ENCODE peak calls at places on chromosome 15, in four cellular contexts. H, R, T and M are unnamed samples.
A peak's percentile ranks its signal among the peaks of the same experiment; 100 is the strongest.

GRCh38 chr15:44882499-44882968 is 74.0 kb upstream of the TERB2 start:
- DNase-seq in H (no peak), R (no peak), T (no peak), M (no peak)

GRCh38 chr15:50187997-50188396 is 6.0 kb downstream of the SLC27A2 start:
- DNase-seq in H (no peak), R (no peak), T (no peak), M (no peak)

GRCh38 chr15:78100886-78101285 is 8.5 kb downstream of the SH2D7 start:
- DNase-seq in H (no peak), R (no peak), T (no peak), M (no peak)

GRCh38 chr15:61994216-61994615 is 66.0 kb downstream of the VPS13C start:
- DNase-seq in H (no peak), R (no peak), T (no peak), M (no peak)

GRCh38 chr15:91974321-91974720 is 120.8 kb downstream of the SLCO3A1 start:
- DNase-seq in H (no peak), R (no peak), T (no peak), M (no peak)

GRCh38 chr15:88779944-88780343 is 23.3 kb upstream of the ACAN start:
- DNase-seq in H (no peak), R (no peak), T (no peak), M (no peak)

GRCh38 chr15:101723161-101723873 is 956 bp downstream of the TARS3 start:
- DNase-seq in H (no peak), R (no peak), T (no peak), M (no peak)

GRCh38 chr15:60679256-60679655 is 200.3 kb upstream of the ICE2 start:
- DNase-seq in H (no peak), R (no peak), T (no peak), M (no peak)

GRCh38 chr15:60243769-60244168 is 154.0 kb downstream of the ANXA2 start:
- DNase-seq in H (no peak), R (no peak), T (no peak), M (no peak)

GRCh38 chr15:50055333-50056278 is 63.4 kb downstream of the ATP8B4 start:
- DNase-seq in H (no peak), R (no peak), T (no peak), M (no peak)

GRCh38 chr15:59892995-59893394 is 111.1 kb upstream of the FOXB1 start:
- DNase-seq in H (peak; percentile 10), R (no peak), T (no peak), M (no peak)

GRCh38 chr15:82670699-82671098 is 23.5 kb upstream of the CPEB1 start:
- DNase-seq in H (no peak), R (no peak), T (no peak), M (no peak)

GRCh38 chr15:89003865-89004725 is 84.2 kb upstream of the ABHD2 start:
- DNase-seq in H (peak; percentile 78), R (no peak), T (peak; percentile 41), M (peak; percentile 78)

GRCh38 chr15:40891810-40892448 is 2.3 kb upstream of the VPS18 start:
- DNase-seq in H (peak; percentile 46), R (no peak), T (peak; percentile 40), M (no peak)

GRCh38 chr15:80403712-80404056 is 498 bp upstream of the ARNT2 start:
- DNase-seq in H (no peak), R (no peak), T (no peak), M (peak; percentile 49)

GRCh38 chr15:91283155-91283554 is 183.1 kb downstream of the SV2B start:
- DNase-seq in H (no peak), R (no peak), T (no peak), M (no peak)

GRCh38 chr15:38267416-38268022 is 14.9 kb downstream of the SPRED1 start:
- DNase-seq in H (no peak), R (no peak), T (no peak), M (no peak)
- TF ChIP-seq PHF8 in H (no peak), R (no peak), T (no peak), M (no peak)

GRCh38 chr15:68244235-68244634 is 14.7 kb upstream of the CLN6 start:
- DNase-seq in H (no peak), R (no peak), T (no peak), M (no peak)

GRCh38 chr15:68234060-68234459 is 4.5 kb upstream of the CLN6 start:
- DNase-seq in H (no peak), R (no peak), T (no peak), M (no peak)

GRCh38 chr15:68235022-68235421 is 5.5 kb upstream of the CLN6 start:
- DNase-seq in H (no peak), R (no peak), T (no peak), M (no peak)

GRCh38 chr15:68241088-68241935 is 11.8 kb upstream of the CLN6 start:
- DNase-seq in H (no peak), R (no peak), T (no peak), M (no peak)

GRCh38 chr15:68239025-68239424 is 9.5 kb upstream of the CLN6 start:
- DNase-seq in H (no peak), R (no peak), T (no peak), M (no peak)
- TF ChIP-seq PHF8 in H (no peak), R (no peak), T (no peak), M (no peak)

GRCh38 chr15:90231028-90232017 is 2.4 kb downstream of the CIB1 start:
- DNase-seq in H (no peak), R (no peak), T (no peak), M (no peak)
- TF ChIP-seq PHF8 in H (no peak), R (no peak), T (no peak), M (no peak)

DNA sequence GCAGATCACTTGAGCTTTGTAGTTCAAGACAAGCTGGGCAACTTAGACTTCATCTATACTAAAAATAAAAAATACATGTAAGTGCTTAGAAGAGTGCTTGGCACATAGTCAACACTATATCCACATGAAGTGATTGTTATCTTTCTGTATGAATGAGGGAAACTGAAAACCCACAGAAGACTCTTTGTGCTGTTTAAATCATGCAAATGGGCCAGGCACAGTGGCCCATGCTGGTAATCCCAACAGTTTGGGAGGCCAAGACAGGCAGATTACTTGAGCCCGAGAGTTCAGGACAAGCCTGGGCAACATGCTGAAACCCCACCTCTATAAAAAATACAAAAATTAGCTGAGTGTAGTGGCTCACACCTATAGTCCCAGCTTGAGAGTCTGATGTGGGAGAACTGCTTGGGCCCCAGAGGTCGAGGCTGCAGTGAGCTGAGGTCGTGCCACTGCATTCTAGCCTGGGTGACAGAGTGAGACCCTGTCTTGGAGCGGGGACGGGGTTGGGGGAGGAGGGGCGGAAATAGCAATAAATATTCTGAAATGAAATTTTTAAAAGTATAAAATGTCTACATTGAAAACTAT is 129.7 kb downstream of the NR2E3 start:
- DNase-seq in H (no peak), R (no peak), T (no peak), M (no peak)
- TF ChIP-seq PHF8 in H (no peak), R (no peak), T (no peak), M (no peak)

GRCh38 chr15:96330450-96331140 is at the start of gene NR2F2:
- DNase-seq in H (peak; percentile 96), R (peak; percentile 85), T (peak; percentile 95), M (peak; percentile 98)

GRCh38 chr15:96333194-96334016 is 2.9 kb downstream of the NR2F2 start:
- DNase-seq in H (peak; percentile 38), R (no peak), T (no peak), M (no peak)

GRCh38 chr15:96332854-96333193 is 2.3 kb downstream of the NR2F2 start:
- DNase-seq in H (no peak), R (no peak), T (no peak), M (no peak)

GRCh38 chr15:96331141-96331941 is 841 bp downstream of the NR2F2 start:
- DNase-seq in H (peak; percentile 38), R (no peak), T (no peak), M (no peak)

GRCh38 chr15:96331942-96332853 is 1.7 kb downstream of the NR2F2 start:
- DNase-seq in H (no peak), R (no peak), T (no peak), M (no peak)
- TF ChIP-seq PHF8 in H (peak; percentile 48), R (no peak), T (peak; percentile 49), M (no peak)

DNA sequence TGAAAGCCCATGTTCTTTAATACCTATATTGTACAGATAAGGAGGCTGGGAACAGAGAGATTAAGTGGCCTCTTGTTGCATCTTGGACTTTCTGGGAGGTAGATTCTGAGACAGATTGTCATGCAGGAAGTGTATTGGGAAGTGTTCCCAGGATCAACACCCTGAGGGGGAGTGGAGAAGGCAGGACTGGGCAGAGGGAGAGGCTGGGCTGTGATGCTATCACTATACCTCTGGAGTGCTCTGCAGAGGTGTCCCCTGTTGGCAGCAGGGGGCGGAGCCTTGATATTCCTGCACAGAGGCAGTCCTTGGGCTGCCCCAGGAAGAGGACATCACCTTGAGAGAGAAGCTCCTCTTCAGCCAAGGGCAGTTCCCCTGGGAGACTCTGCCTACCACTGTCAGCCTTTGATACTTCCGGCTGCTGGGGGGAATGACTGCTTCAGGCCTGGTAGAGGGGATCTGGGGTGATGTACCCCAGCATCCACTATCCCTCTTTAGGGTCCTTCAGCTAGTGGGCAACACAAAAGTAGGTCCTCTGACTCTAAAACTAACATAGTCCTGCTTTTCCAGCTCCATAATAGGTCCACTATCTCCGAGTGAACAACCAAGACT is 97.4 kb upstream of the RNU6-1 start:
- DNase-seq in H (no peak), R (no peak), T (no peak), M (peak; percentile 65)
- TF ChIP-seq PHF8 in H (no peak), R (no peak), T (no peak), M (no peak)

GRCh38 chr15:98292442-98293240 is 332.1 kb downstream of the ARRDC4 start:
- DNase-seq in H (peak; percentile 70), R (peak; percentile 54), T (peak; percentile 27), M (peak; percentile 74)
- TF ChIP-seq PHF8 in H (no peak), R (peak; percentile 19), T (no peak), M (no peak)

DNA sequence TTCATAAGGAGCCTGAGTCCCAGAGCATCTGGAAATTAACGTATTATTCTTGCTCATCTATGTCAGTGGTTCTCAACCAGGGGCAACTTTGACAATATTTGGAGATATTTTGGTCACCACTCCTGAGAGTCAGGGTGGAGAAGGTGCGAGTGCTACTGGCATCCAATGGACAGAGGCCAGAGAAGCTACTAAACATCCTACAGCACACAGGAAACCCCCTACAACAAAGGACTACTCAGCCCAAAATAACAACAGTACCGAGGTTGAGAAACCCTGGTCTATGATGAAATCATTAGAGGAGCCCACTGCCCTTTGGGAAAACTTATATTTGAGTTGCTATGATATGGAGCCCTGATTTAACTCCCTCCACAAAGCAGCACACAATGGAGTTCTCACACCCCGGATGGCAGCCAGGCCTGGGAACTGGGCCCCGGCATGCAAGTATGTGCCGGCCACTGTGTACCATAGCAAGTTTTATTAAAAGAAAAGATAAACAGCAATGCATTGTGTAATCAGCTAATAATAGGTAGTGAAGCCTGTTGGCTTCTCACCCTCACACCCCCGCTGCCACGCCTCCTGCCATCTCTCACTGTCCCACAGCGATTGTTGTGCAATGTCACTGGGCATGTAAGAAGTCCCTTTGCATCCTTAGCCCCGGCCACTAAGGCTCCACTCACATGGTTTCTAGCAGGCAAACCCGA is 109.8 kb downstream of the AQP9 start:
- DNase-seq in H (no peak), R (no peak), T (no peak), M (no peak)
- TF ChIP-seq PHF8 in H (no peak), R (no peak), T (no peak), M (no peak)

DNA sequence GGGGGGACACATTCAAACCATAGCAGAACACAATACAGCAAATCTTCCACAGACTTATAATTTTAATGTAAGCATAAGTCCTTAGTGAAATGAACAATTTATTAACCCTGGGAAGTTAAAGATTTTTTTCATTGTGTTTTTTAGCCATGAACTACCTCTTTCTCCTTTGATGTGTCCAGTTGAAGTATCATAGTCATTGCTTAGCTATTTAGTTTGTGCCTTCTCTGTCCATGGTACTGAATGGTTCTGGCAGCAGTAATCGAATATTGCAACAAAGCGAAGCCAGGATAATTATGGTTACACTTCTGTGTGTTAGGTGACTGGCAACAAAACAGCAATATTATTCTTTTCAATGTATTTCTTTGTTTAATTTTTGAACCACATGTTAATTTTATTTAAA is 403.0 kb upstream of the ONECUT1 start:
- DNase-seq in H (no peak), R (no peak), T (peak; percentile 37), M (peak; percentile 19)
- TF ChIP-seq PHF8 in H (no peak), R (no peak), T (no peak), M (no peak)